ENCODE peak calls at places on chromosome 18, in five cellular contexts. L is esophagus squamous epithelium, C is fibroblast of the aortic adventitia, Z is endothelial cell, K is MM.1S. X is an unnamed sample.
A peak's percentile ranks its signal among the peaks of the same experiment; 100 is the strongest.

GRCh38 chr18:57107141-57107832 is 39.6 kb upstream of the BOD1L2 start:
- DNase-seq in L (no peak), C (peak; percentile 49), Z (peak; percentile 33), K (peak; percentile 45), X (no peak)

GRCh38 chr18:27785815-27786537 is 391.0 kb downstream of the CDH2 start:
- DNase-seq in L (no peak), C (no peak), Z (no peak), K (peak; percentile 7), X (no peak)

GRCh38 chr18:43031169-43031568 is 84.3 kb downstream of the RIT2 start:
- DNase-seq in L (no peak), C (no peak), Z (no peak), K (no peak), X (no peak)

GRCh38 chr18:13236411-13236810 is 17.9 kb downstream of the LDLRAD4 start:
- DNase-seq in L (no peak), C (no peak), Z (no peak), K (no peak), X (no peak)

GRCh38 chr18:21740724-21741510 is at the start of gene MIB1:
- DNase-seq in L (peak; percentile 55), C (peak; percentile 96), Z (peak; percentile 100), K (no peak), X (no peak)

GRCh38 chr18:8706545-8706980 is 1.2 kb downstream of the MTCL1 start:
- DNase-seq in L (no peak), C (no peak), Z (no peak), K (peak; percentile 43), X (no peak)

GRCh38 chr18:9365406-9365805 is 30.8 kb downstream of the TWSG1 start:
- DNase-seq in L (no peak), C (no peak), Z (no peak), K (no peak), X (no peak)

GRCh38 chr18:22591231-22591630 is 173.5 kb upstream of the CTAGE1 start:
- DNase-seq in L (no peak), C (peak; percentile 94), Z (no peak), K (no peak), X (no peak)

GRCh38 chr18:2982452-2983172 is 30.3 kb downstream of the LPIN2 start:
- DNase-seq in L (no peak), C (no peak), Z (no peak), K (peak; percentile 30), X (no peak)

GRCh38 chr18:58682429-58683069 is 11.3 kb downstream of the MALT1 start:
- DNase-seq in L (no peak), C (peak; percentile 71), Z (no peak), K (no peak), X (no peak)

GRCh38 chr18:47175283-47175894 is 775 bp downstream of the IER3IP1 start:
- DNase-seq in L (no peak), C (peak; percentile 9), Z (peak; percentile 8), K (no peak), X (no peak)

GRCh38 chr18:75173758-75174157 is 35.2 kb downstream of the PTGR3 start:
- DNase-seq in L (no peak), C (no peak), Z (no peak), K (no peak), X (no peak)

GRCh38 chr18:7618821-7619410 is 51.8 kb downstream of the PTPRM start:
- DNase-seq in L (no peak), C (peak; percentile 36), Z (no peak), K (no peak), X (no peak)

GRCh38 chr18:39841133-39842041 is 2113.6 kb upstream of the PIK3C3 start:
- DNase-seq in L (no peak), C (peak; percentile 39), Z (peak; percentile 62), K (no peak), X (peak; percentile 49)

GRCh38 chr18:76266226-76266991 is 228.6 kb downstream of the ZNF516 start:
- DNase-seq in L (no peak), C (no peak), Z (no peak), K (no peak), X (no peak)

GRCh38 chr18:62182220-62182619 is 4.6 kb downstream of the PIGN start:
- DNase-seq in L (no peak), C (no peak), Z (no peak), K (no peak), X (no peak)
- TF ChIP-seq CTCF in L (no peak), C (no peak), Z (no peak), K (no peak), X (no peak)

GRCh38 chr18:66819235-66819634 is 215.3 kb upstream of the CDH19 start:
- DNase-seq in L (no peak), C (no peak), Z (no peak), K (no peak), X (no peak)
- TF ChIP-seq CTCF in L (no peak), C (no peak), Z (peak; percentile 54), K (no peak), X (no peak)

GRCh38 chr18:48948112-48949050 is 2.4 kb downstream of the SMAD7 start:
- DNase-seq in L (no peak), C (peak; percentile 83), Z (peak; percentile 58), K (peak; percentile 65), X (no peak)

GRCh38 chr18:48950536-48951447 is at the start of gene SMAD7:
- DNase-seq in L (no peak), C (peak; percentile 42), Z (no peak), K (no peak), X (no peak)

GRCh38 chr18:48951448-48952286 is 902 bp upstream of the SMAD7 start:
- DNase-seq in L (peak; percentile 42), C (peak; percentile 91), Z (peak; percentile 70), K (peak; percentile 95), X (peak; percentile 81)

GRCh38 chr18:48949051-48949605 is 1.6 kb downstream of the SMAD7 start:
- DNase-seq in L (no peak), C (no peak), Z (no peak), K (peak; percentile 72), X (no peak)

GRCh38 chr18:48949606-48950535 is 894 bp downstream of the SMAD7 start:
- DNase-seq in L (no peak), C (no peak), Z (peak; percentile 55), K (peak; percentile 58), X (no peak)
- TF ChIP-seq CTCF in L (peak; percentile 22), C (peak; percentile 1), Z (peak; percentile 17), K (peak; percentile 14), X (no peak)

DNA sequence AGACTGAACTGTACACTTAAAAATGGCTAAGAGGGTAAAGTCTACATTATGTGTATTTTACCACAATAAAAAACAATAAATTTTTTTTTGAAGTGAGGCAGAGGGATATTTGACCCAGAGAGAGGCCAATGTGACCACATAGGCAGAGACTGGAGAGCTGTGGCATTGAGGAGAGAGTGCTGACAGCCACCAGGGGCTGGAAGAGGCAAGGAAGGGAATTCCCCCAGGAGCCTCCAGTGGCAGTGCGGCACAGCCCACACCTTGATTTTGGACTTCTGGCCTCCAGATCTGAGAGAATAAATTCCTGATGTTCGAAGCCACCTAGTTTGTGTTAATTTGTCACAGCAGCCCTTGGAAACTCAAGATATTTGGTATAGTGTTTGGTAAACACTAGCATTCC is 22.7 kb downstream of the ANKRD29 start:
- DNase-seq in L (no peak), C (no peak), Z (no peak), K (no peak), X (no peak)
- TF ChIP-seq CTCF in L (no peak), C (peak; percentile 22), Z (no peak), K (no peak), X (no peak)

DNA sequence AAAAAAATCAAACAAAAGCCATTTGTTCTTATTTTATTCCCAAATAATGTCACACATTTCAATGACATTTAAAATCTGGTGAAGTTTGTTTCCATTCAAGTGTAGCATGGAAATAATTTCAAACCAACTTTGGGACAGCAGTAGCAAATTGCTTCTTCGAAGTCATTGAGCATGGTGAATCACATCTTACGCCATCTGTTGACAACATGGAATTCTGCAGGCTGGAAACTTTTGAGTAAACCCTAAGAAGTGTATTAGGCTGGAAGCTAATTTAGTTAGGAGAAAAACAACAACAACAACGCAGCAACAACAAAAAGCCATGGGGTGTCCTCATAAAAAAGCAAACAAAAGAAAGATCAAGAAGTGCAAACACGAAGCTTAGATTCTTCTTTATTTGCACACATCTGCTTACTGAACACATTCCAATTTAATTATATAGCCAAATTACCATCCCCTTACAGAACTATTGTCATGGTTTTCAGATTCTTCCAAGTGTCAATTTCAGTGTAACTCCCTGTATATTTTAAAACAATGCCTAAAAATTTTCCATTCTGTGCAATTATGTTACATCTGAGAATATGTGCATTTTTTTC is 659.0 kb upstream of the CDH7 start:
- DNase-seq in L (no peak), C (no peak), Z (peak; percentile 6), K (peak; percentile 60), X (no peak)
- TF ChIP-seq CTCF in L (no peak), C (no peak), Z (peak; percentile 68), K (peak; percentile 53), X (peak; percentile 62)

DNA sequence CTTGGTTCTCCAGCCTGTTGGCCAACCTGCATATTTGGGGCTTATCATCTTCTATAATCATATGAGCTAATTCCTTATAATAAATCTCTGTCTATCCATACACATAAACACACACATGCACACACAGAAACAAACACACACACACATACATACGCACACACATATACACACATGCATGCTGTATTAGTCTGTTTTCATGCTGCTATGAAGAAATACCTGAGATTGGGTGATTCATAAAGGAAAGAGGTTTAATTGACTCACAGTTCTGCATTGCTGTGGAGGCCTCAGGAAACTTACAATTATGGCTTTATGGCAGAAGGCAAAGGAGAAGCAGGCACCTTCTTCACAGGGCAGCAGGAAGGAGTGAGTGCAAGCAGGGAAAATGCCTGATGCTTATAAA is 707.4 kb upstream of the CDH2 start:
- DNase-seq in L (no peak), C (no peak), Z (no peak), K (no peak), X (no peak)
- TF ChIP-seq CTCF in L (no peak), C (no peak), Z (no peak), K (no peak), X (no peak)

DNA sequence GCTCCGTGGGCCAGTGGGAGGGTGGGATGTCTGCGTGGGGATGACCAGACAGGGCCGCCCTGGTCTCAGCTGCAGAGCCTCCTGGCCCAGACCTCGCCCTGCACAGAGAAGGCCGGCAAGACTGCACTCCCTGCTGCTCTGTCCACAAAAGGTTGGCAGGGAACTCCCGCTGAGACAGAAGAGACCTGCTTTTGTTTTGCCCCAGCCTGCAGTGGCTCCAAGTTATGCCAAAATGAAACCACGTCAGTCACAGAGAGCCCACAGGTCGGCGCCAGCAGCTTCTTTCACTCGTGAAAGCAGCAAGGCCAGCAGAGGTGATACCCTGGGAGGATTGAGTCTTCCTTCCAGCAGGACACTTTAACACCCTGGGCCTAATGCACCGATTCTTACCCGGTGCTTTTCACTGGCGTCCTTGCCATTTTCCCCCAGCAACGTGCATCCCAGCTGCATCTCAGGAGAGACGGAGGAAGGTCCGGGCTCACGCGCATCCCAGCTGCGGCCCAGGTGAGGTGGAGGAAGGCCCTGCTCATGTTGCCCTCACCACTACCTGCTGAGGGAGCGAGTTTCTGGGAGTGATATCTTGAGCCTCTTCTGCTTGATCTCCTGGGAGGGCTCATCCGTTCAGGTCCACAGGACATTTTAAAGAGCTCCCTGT is 22.1 kb upstream of the CTDP1 start:
- DNase-seq in L (no peak), C (no peak), Z (no peak), K (no peak), X (no peak)
- TF ChIP-seq CTCF in L (no peak), C (no peak), Z (no peak), K (no peak), X (no peak)

GRCh38 chr18:49697757-49698595 is 115.4 kb downstream of the ACAA2 start:
- DNase-seq in L (no peak), C (peak; percentile 60), Z (no peak), K (no peak), X (no peak)
- TF ChIP-seq CTCF in L (no peak), C (no peak), Z (no peak), K (no peak), X (no peak)

X was measured in D721Med.